ENCODE peak calls at places on chromosomes 7 and 10, in eight cellular contexts. E is lower lobe of right lung; O is cardiac muscle cell; I is heart left ventricle; G is CD8-positive, alpha-beta T cell; C is heart right ventricle; W is upper lobe of left lung; V is GM23338. R is an unnamed sample. For H3K4me1, the result is how much of the 10 kb centered on the place peaks cover.

GRCh38 chr7:88363249-88363648 is 56.6 kb upstream of the STEAP4 start:
- DNase-seq in O (no peak), W (no peak), V (peak), C (no peak), G (no peak), I (no peak), E (no peak), R (no peak)

GRCh38 chr7:111998326-111998725 is 207.9 kb downstream of the DOCK4 start:
- DNase-seq in V (no peak), G (no peak), E (no peak), O (no peak), I (no peak), C (no peak), W (no peak), R (no peak)

GRCh38 chr7:17301491-17302101 is 3.1 kb downstream of the AHR start:
- DNase-seq in O (peak), V (peak), E (no peak), G (peak), C (peak), W (no peak), I (peak), R (peak)

GRCh38 chr7:14902589-14902963 is at the start of gene DGKB:
- DNase-seq in E (peak), I (peak), V (peak), W (no peak), G (no peak), O (peak), C (peak), R (no peak)

GRCh38 chr10:31876616-31877352 is 51.8 kb downstream of the ARHGAP12 start:
- DNase-seq in C (no peak), G (no peak), V (no peak), E (no peak), O (no peak), I (no peak), W (no peak), R (no peak)

GRCh38 chr10:74967850-74968620 is 141.6 kb downstream of the KAT6B start:
- DNase-seq in C (no peak), G (no peak), I (no peak), V (peak), O (no peak), W (no peak), E (no peak), R (no peak)

GRCh38 chr7:99928994-99929729 is at the start of gene GJC3:
- DNase-seq in V (peak), E (peak), G (no peak), C (peak), O (peak), I (peak), W (peak), R (no peak)

GRCh38 chr10:99930731-99931550 is 78.8 kb downstream of the DNMBP start:
- DNase-seq in V (peak), G (no peak), O (no peak), I (no peak), E (peak), W (peak), C (no peak), R (no peak)

GRCh38 chr10:103795634-103796265 is 59.6 kb downstream of the SH3PXD2A start:
- DNase-seq in E (no peak), O (no peak), G (no peak), C (no peak), V (no peak), I (no peak), W (no peak), R (no peak)

GRCh38 chr10:52443419-52444388 is 129.6 kb downstream of the DKK1 start:
- DNase-seq in V (no peak), G (no peak), O (peak), C (no peak), I (no peak), E (no peak), W (no peak), R (no peak)

GRCh38 chr10:116697816-116698215 is 44.5 kb downstream of the HSPA12A start:
- DNase-seq in I (no peak), O (no peak), G (no peak), V (no peak), E (no peak), W (no peak), C (no peak), R (no peak)

GRCh38 chr10:69070951-69071350 is 17.0 kb upstream of the SRGN start:
- DNase-seq in E (no peak), G (no peak), C (no peak), I (no peak), V (no peak), O (no peak), W (no peak), R (no peak)

GRCh38 chr7:46215987-46216567 is 295.0 kb upstream of the IGFBP3 start:
- DNase-seq in E (peak), I (peak), G (no peak), W (peak), V (peak), C (peak), O (peak), R (no peak)

GRCh38 chr7:1288390-1288995 is 55.8 kb downstream of the UNCX start:
- DNase-seq in W (no peak), C (no peak), E (peak), V (no peak), G (no peak), I (no peak), O (no peak), R (no peak)

GRCh38 chr10:13526952-13527863 is 1.6 kb downstream of the BEND7 start:
- DNase-seq in W (no peak), O (peak), I (no peak), C (no peak), E (no peak), V (peak), G (no peak), R (no peak)

GRCh38 chr10:29734640-29734979 is 99.8 kb upstream of the SVIL start:
- DNase-seq in G (no peak), W (no peak), C (no peak), E (no peak), I (no peak), O (no peak), V (no peak), R (no peak)

GRCh38 chr7:129875745-129876411 is 76.9 kb downstream of the UBE2H start:
- DNase-seq in O (peak), I (no peak), G (no peak), C (no peak), V (no peak), W (no peak), E (no peak), R (no peak)

GRCh38 chr7:45573199-45573598 is 969 bp upstream of the ADCY1 start:
- DNase-seq in W (no peak), I (no peak), C (no peak), E (no peak), V (no peak), O (no peak), G (no peak), R (no peak)

DNA sequence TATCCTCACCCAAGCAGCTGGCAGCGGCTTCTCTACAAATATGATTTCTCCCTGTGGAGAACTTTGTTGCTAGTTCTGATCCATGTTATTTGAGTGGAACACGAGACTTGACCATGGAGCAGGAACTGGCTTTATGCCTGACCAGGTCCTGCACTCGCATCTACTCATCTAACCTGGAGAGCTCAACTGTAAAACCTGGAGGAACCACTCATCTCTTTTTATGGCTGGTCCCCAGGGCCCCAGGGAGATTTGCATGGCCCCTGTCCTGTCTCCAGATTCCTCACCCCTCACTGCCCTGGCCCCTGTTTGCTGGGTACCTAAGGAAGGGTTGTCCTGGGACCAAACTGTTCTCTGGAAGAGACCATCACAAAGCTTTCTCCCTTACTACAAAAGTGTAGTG is 16.0 kb downstream of the TCAF1 start:
- DNase-seq in O (no peak), E (no peak), I (no peak), G (no peak), W (no peak), C (no peak), V (no peak), R (no peak)
- H3K4me3 ChIP-seq in O (no peak), E (no peak), I (no peak), G (no peak), W (no peak), C (no peak), V (no peak), R (no peak)

GRCh38 chr7:150994838-150995510 is 4.2 kb downstream of the NOS3 start:
- DNase-seq in O (no peak), I (no peak), V (no peak), E (no peak), C (no peak), W (no peak), G (no peak), R (no peak)
- H3K4me1 ChIP-seq in O (under half), I (under half), V (under half), E (under half), C (under half), W (under half), G (half or more), R (under half)

GRCh38 chr7:139106959-139107358 is 2.6 kb downstream of the ZC3HAV1 start:
- DNase-seq in E (no peak), W (no peak), O (no peak), I (no peak), V (no peak), C (no peak), G (no peak), R (no peak)
- H3K4me3 ChIP-seq in E (peak), W (no peak), O (no peak), I (peak), V (peak), C (peak), G (peak), R (peak)

GRCh38 chr10:132643709-132644543 is 106.3 kb downstream of the INPP5A start:
- DNase-seq in W (no peak), O (no peak), I (no peak), V (no peak), E (peak), C (no peak), G (no peak), R (no peak)
- H3K4me1 ChIP-seq in W (under half), O (under half), I (under half), V (under half), E (under half), C (under half), G (under half), R (under half)

GRCh38 chr7:51472017-51472296 is 155.3 kb upstream of the COBL start:
- DNase-seq in C (no peak), V (peak), E (no peak), G (no peak), I (no peak), W (no peak), O (no peak), R (no peak)
- H3K4me3 ChIP-seq in C (no peak), V (peak), E (no peak), G (no peak), I (no peak), W (no peak), O (no peak), R (no peak)